ENCODE peak calls at places on chromosomes 2 and 18, in nine cellular contexts. L is CD8-positive, alpha-beta T cell; F is hepatocyte; U is fibroblast of lung; J is HL-60; V is uterus; E is A673; C is dorsolateral prefrontal cortex; X is tibial artery. Z is an unnamed sample.

GRCh38 chr18:62357079-62357719 is 32.1 kb downstream of the TNFRSF11A start:
- DNase-seq in L (no peak), F (no peak), U (no peak), J (no peak), V (no peak), E (no peak), C (no peak), X (no peak), Z (no peak)

GRCh38 chr2:105541189-105542050 is 142.6 kb upstream of the FHL2 start:
- DNase-seq in L (peak; percentile 5), F (peak; percentile 25), U (no peak), J (no peak), V (no peak), E (no peak), C (no peak), X (no peak), Z (no peak)

GRCh38 chr2:155866477-155866876 is 466.0 kb downstream of the NR4A2 start:
- DNase-seq in L (no peak), F (no peak), U (no peak), J (no peak), V (no peak), E (no peak), C (no peak), X (no peak), Z (no peak)

GRCh38 chr2:7411691-7412090 is 494.5 kb downstream of the RNF144A start:
- DNase-seq in L (no peak), F (no peak), U (no peak), J (no peak), V (no peak), E (no peak), C (no peak), X (no peak), Z (no peak)

GRCh38 chr2:73232471-73233153 is 427 bp downstream of the PRADC1 start:
- DNase-seq in L (no peak), F (peak; percentile 43), U (no peak), J (peak; percentile 29), V (peak; percentile 31), E (no peak), C (no peak), X (peak; percentile 27), Z (no peak)

GRCh38 chr2:148901142-148901541 is 26.1 kb downstream of the KIF5C start:
- DNase-seq in L (no peak), F (no peak), U (no peak), J (no peak), V (no peak), E (no peak), C (no peak), X (no peak), Z (no peak)

GRCh38 chr2:3249477-3249962 is 128.1 kb downstream of the EIPR1 start:
- DNase-seq in L (no peak), F (peak; percentile 3), U (no peak), J (no peak), V (no peak), E (no peak), C (no peak), X (no peak), Z (no peak)

GRCh38 chr2:28855193-28855592 is 14.9 kb downstream of the TRMT61B start:
- DNase-seq in L (no peak), F (no peak), U (peak; percentile 27), J (no peak), V (no peak), E (no peak), C (no peak), X (no peak), Z (no peak)

GRCh38 chr2:190973262-190973661 is 40.7 kb downstream of the STAT1 start:
- DNase-seq in L (no peak), F (no peak), U (no peak), J (no peak), V (no peak), E (no peak), C (no peak), X (no peak), Z (no peak)

GRCh38 chr2:190973726-190974628 is 40.0 kb downstream of the STAT1 start:
- DNase-seq in L (no peak), F (no peak), U (no peak), J (no peak), V (no peak), E (no peak), C (no peak), X (no peak), Z (no peak)

GRCh38 chr2:190976521-190976920 is 37.5 kb downstream of the STAT1 start:
- DNase-seq in L (no peak), F (no peak), U (no peak), J (no peak), V (no peak), E (no peak), C (no peak), X (no peak), Z (no peak)

GRCh38 chr2:190972846-190973245 is 41.1 kb downstream of the STAT1 start:
- DNase-seq in L (no peak), F (no peak), U (no peak), J (no peak), V (no peak), E (no peak), C (no peak), X (no peak), Z (no peak)

DNA sequence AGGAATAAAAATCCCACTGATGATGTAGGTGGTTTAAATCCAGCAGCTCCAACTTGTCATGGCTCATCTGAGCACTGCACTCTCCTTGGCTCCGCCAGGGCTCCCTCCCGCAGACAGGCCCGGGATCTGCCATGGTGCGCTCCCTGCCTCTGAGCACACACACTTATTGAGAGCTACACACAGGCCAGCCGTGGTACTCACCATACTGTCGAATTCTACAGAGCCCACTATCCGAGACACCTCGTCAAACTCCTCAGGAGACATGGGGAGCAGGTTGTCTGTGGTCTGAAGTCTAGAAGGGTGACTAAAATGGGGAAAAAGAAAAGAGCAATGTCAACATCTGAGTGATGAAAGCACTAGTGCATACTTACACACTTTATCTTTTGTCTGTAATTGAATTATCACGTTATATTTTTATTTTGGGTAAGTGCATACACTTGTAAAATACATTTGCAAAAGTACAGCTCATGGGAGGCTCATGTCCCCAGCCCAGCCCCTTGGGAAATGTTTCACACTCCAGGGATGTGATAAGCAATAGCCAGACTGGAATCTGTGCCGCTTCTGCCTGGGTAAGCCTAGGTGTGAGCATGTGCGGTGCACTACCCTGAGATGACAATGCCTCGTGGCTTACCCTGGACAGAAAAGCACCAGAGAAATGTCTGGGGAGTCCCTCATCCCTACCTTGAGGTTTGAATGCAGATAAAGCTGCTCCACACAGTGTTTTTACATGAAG is 39.2 kb downstream of the STAT1 start:
- DNase-seq in L (no peak), F (no peak), U (no peak), J (no peak), V (no peak), E (no peak), C (no peak), X (no peak), Z (no peak)
- H3K27me3 ChIP-seq in L (no peaks in the 10 kb centered on the region), F (no peaks in the 10 kb centered on the region), U (no peaks in the 10 kb centered on the region), J (no peaks in the 10 kb centered on the region), V (no peaks in the 10 kb centered on the region), E (no peaks in the 10 kb centered on the region), C (no peaks in the 10 kb centered on the region), X (no peaks in the 10 kb centered on the region), Z (no peaks in the 10 kb centered on the region)

GRCh38 chr2:142981069-142981378 is 103.6 kb downstream of the KYNU start:
- DNase-seq in L (no peak), F (no peak), U (no peak), J (no peak), V (no peak), E (no peak), C (no peak), X (no peak), Z (no peak)

GRCh38 chr2:142983174-142983573 is 105.7 kb downstream of the KYNU start:
- DNase-seq in L (no peak), F (no peak), U (no peak), J (no peak), V (no peak), E (no peak), C (no peak), X (no peak), Z (no peak)

GRCh38 chr2:142984657-142985056 is 107.2 kb downstream of the KYNU start:
- DNase-seq in L (no peak), F (no peak), U (no peak), J (no peak), V (no peak), E (no peak), C (no peak), X (no peak), Z (no peak)

GRCh38 chr2:142975239-142975638 is 97.8 kb downstream of the KYNU start:
- DNase-seq in L (no peak), F (no peak), U (no peak), J (no peak), V (no peak), E (no peak), C (no peak), X (no peak), Z (no peak)

DNA sequence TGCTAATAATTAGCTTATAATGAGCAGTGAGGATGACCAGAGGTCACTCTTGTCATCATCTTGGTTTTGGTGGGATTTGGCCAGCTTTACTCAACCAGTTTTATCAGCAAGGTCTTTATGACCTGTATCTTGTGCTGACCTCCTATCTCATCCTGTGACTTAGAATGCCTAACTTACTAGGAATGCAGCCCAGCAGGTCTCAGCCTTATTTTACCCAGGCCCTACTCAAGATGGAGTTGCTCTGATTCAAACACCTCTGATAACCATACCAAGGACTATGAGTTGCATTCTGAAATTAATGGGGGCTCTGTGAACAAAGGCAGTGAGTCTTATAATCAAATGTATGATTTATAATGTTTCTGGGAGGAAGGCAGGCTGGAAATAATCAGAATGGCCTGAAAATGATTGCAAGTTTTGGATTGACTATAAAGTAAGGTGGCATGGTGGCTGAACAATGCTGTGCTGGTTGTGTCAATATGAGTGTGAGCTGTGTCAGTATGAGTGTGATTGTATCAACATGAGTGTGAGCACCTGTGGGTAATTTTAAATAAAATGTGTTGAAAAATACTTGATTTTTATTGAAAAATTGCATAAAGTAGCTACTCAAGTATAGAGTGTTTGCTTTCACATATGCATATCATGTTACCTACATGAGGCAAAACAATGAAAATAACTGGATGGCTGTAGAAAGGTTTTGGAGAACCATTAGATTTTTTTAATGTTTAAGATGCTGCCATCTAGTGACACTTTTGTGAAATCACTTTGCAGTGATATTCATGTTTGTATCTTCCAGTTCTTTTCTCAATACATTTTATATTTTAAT is 103.0 kb downstream of the KYNU start:
- DNase-seq in L (no peak), F (peak; percentile 48), U (peak; percentile 75), J (no peak), V (no peak), E (peak; percentile 63), C (no peak), X (no peak), Z (no peak)
- TF ChIP-seq CTCF in L (peak; percentile 65), F (peak; percentile 76), U (no peak), J (peak; percentile 9), V (peak; percentile 34), E (peak; percentile 70), C (peak; percentile 74), X (peak; percentile 48), Z (peak; percentile 16)

GRCh38 chr2:15174567-15174966 is 386.6 kb downstream of the NBAS start:
- DNase-seq in L (no peak), F (no peak), U (no peak), J (no peak), V (no peak), E (no peak), C (no peak), X (no peak), Z (no peak)

GRCh38 chr2:15173506-15173905 is 387.6 kb downstream of the NBAS start:
- DNase-seq in L (no peak), F (no peak), U (no peak), J (no peak), V (no peak), E (no peak), C (no peak), X (no peak), Z (no peak)

GRCh38 chr2:15170068-15170775 is 390.9 kb downstream of the NBAS start:
- DNase-seq in L (no peak), F (no peak), U (peak; percentile 49), J (no peak), V (no peak), E (no peak), C (no peak), X (no peak), Z (no peak)

GRCh38 chr2:15169326-15170038 is 391.7 kb downstream of the NBAS start:
- DNase-seq in L (no peak), F (peak; percentile 78), U (peak; percentile 90), J (no peak), V (no peak), E (no peak), C (no peak), X (no peak), Z (no peak)

GRCh38 chr2:15172825-15173224 is 388.3 kb downstream of the NBAS start:
- DNase-seq in L (no peak), F (no peak), U (no peak), J (no peak), V (no peak), E (no peak), C (no peak), X (no peak), Z (no peak)
- H3K27ac ChIP-seq in L (no peak overlapping the region), F (no peak overlapping the region), U (no peak overlapping the region), J (no peak overlapping the region), V (no peak overlapping the region), E (no peak overlapping the region), C (no peak overlapping the region), X (no peak overlapping the region), Z (no peak overlapping the region)

GRCh38 chr18:71998547-71998946 is 545.6 kb downstream of the CBLN2 start:
- DNase-seq in L (no peak), F (peak; percentile 42), U (no peak), J (no peak), V (no peak), E (no peak), C (no peak), X (no peak), Z (no peak)
- H3K27me3 ChIP-seq in L (no peaks in the 10 kb centered on the region), F (no peaks in the 10 kb centered on the region), U (no peaks in the 10 kb centered on the region), J (no peaks in the 10 kb centered on the region), V (no peaks in the 10 kb centered on the region), E (no peaks in the 10 kb centered on the region), C (no peaks in the 10 kb centered on the region), X (no peaks in the 10 kb centered on the region), Z (no peaks in the 10 kb centered on the region)